ENCODE peak calls at places on chromosome 7, in ten cellular contexts. E is activated naive CD8-positive, alpha-beta T cell treated with anti-CD3 and anti-CD28 coated beads for 36 hours; R is nephron progenitor cell; F is left cardiac atrium; I is endothelial cell; Q is activated CD4-positive, alpha-beta T cell treated with anti-CD3 and anti-CD28 coated beads, Interleukin-2, amount 50 U/mL, for 1 hour; K is GM10248; H is activated effector memory CD4-positive, alpha-beta T cell treated with anti-CD3 and anti-CD28 coated beads, Interleukin-2, amount 50 U/mL, for 16 hours; A is stimulated activated CD4-positive, alpha-beta T cell treated with anti-CD3 and anti-CD28 coated beads, Interleukin-4, amount 100 ng/mL, for 24 hours; V is AG04449. N is an unnamed sample.
A peak's percentile ranks its signal among the peaks of the same experiment; 100 is the strongest.

GRCh38 chr7:8144856-8145255 is 117.1 kb downstream of the ICA1 start:
- DNase-seq in H (no peak), E (no peak), A (no peak), K (no peak), F (no peak), Q (no peak), I (no peak), V (no peak), R (no peak), N (no peak)

GRCh38 chr7:90584420-90584819 is 11.7 kb upstream of the CDK14 start:
- DNase-seq in I (no peak), E (no peak), V (no peak), A (no peak), H (no peak), Q (no peak), F (no peak), K (no peak), R (no peak), N (no peak)

GRCh38 chr7:134891262-134892001 is 94.9 kb upstream of the AGBL3 start:
- DNase-seq in F (peak; percentile 86), I (peak; percentile 64), Q (no peak), K (no peak), E (no peak), H (no peak), R (peak; percentile 69), A (no peak), V (no peak), N (peak; percentile 13)

GRCh38 chr7:96045919-96046318 is 273.6 kb downstream of the DYNC1I1 start:
- DNase-seq in F (no peak), E (no peak), R (no peak), I (no peak), A (no peak), H (no peak), Q (no peak), V (no peak), K (no peak), N (no peak)

GRCh38 chr7:34900891-34901493 is 136.3 kb downstream of the DPY19L1 start:
- DNase-seq in Q (no peak), F (no peak), H (no peak), V (no peak), A (no peak), R (no peak), I (no peak), K (peak; percentile 44), E (no peak), N (no peak)

GRCh38 chr7:125423444-125424155 is 494.0 kb upstream of the POT1 start:
- DNase-seq in Q (no peak), A (no peak), I (no peak), R (no peak), F (no peak), H (no peak), K (no peak), E (no peak), V (no peak), N (no peak)

GRCh38 chr7:26006421-26006820 is 145.6 kb upstream of the NFE2L3 start:
- DNase-seq in F (no peak), R (no peak), V (no peak), E (no peak), H (no peak), K (no peak), A (no peak), I (no peak), Q (no peak), N (no peak)

GRCh38 chr7:29194594-29195417 is at the start of gene CHN2:
- DNase-seq in Q (peak; percentile 22), E (peak; percentile 57), R (peak; percentile 72), I (peak; percentile 52), A (peak; percentile 14), K (peak; percentile 21), V (no peak), H (peak; percentile 77), F (peak; percentile 61), N (peak; percentile 82)

GRCh38 chr7:27199820-27200760 is at the start of gene HOXA13:
- DNase-seq in A (no peak), Q (no peak), R (peak; percentile 83), V (no peak), F (no peak), H (no peak), E (peak; percentile 52), I (no peak), K (no peak), N (peak; percentile 84)

GRCh38 chr7:30412810-30413504 is 65.6 kb downstream of the NOD1 start:
- DNase-seq in I (peak; percentile 35), V (peak; percentile 50), R (no peak), E (no peak), A (peak; percentile 14), Q (no peak), H (no peak), F (no peak), K (peak; percentile 48), N (no peak)

GRCh38 chr7:28586736-28587135 is 174.4 kb downstream of the CREB5 start:
- DNase-seq in E (no peak), K (no peak), I (no peak), A (no peak), R (no peak), Q (no peak), F (no peak), V (no peak), H (no peak), N (no peak)

GRCh38 chr7:90726623-90727022 is 130.5 kb downstream of the CDK14 start:
- DNase-seq in R (no peak), F (no peak), K (no peak), V (no peak), E (no peak), H (no peak), I (no peak), A (no peak), Q (no peak), N (no peak)

GRCh38 chr7:135853499-135853898 is 104.9 kb upstream of the FAM180A start:
- DNase-seq in E (no peak), A (no peak), I (no peak), V (no peak), K (no peak), R (no peak), Q (no peak), H (no peak), F (no peak), N (no peak)

GRCh38 chr7:73521636-73522080 is 435 bp downstream of the BAZ1B start:
- DNase-seq in K (peak; percentile 78), A (no peak), R (peak; percentile 64), F (no peak), I (peak; percentile 57), Q (no peak), E (no peak), V (no peak), H (no peak), N (no peak)

GRCh38 chr7:70596575-70596891 is 535.4 kb upstream of the GALNT17 start:
- DNase-seq in K (no peak), I (no peak), A (no peak), V (no peak), F (no peak), E (no peak), H (no peak), Q (no peak), R (no peak), N (no peak)

GRCh38 chr7:6446977-6447588 is 671 bp downstream of the DAGLB start:
- DNase-seq in Q (peak; percentile 16), V (peak; percentile 36), E (peak; percentile 30), A (peak; percentile 39), R (peak; percentile 23), H (peak; percentile 73), I (peak; percentile 31), F (peak; percentile 83), K (peak; percentile 45), N (peak; percentile 89)

GRCh38 chr7:55593515-55594318 is 21.4 kb upstream of the VOPP1 start:
- DNase-seq in I (peak; percentile 80), A (peak; percentile 79), R (peak; percentile 85), F (peak; percentile 70), H (peak; percentile 91), E (peak; percentile 66), V (no peak), K (peak; percentile 71), Q (peak; percentile 74), N (peak; percentile 88)

GRCh38 chr7:101816499-101817030 is 861 bp upstream of the CUX1 start:
- DNase-seq in A (no peak), H (peak; percentile 72), R (peak; percentile 70), F (peak; percentile 56), V (no peak), Q (no peak), E (peak; percentile 33), I (peak; percentile 62), K (peak; percentile 69), N (peak; percentile 45)

GRCh38 chr7:150399421-150399820 is 20.3 kb downstream of the ZNF775 start:
- DNase-seq in V (no peak), A (no peak), H (no peak), F (no peak), R (no peak), E (no peak), K (no peak), I (no peak), Q (no peak), N (peak; percentile 13)

GRCh38 chr7:1663243-1663642 is 6.8 kb upstream of the ELFN1 start:
- DNase-seq in I (no peak), R (no peak), H (peak; percentile 51), F (peak; percentile 10), E (no peak), A (no peak), K (no peak), Q (no peak), V (no peak), N (no peak)

GRCh38 chr7:44311561-44312495 is 13.6 kb downstream of the CAMK2B start:
- DNase-seq in Q (no peak), E (no peak), H (peak; percentile 52), F (no peak), I (no peak), R (no peak), K (no peak), V (no peak), A (no peak), N (no peak)

GRCh38 chr7:50953303-50953702 is 170.6 kb upstream of the GRB10 start:
- DNase-seq in E (no peak), F (no peak), R (no peak), A (no peak), H (no peak), I (no peak), K (no peak), V (no peak), Q (no peak), N (no peak)

GRCh38 chr7:134302120-134302519 is 14.6 kb downstream of the SLC35B4 start:
- DNase-seq in R (no peak), K (no peak), Q (no peak), H (no peak), F (no peak), V (no peak), E (no peak), I (no peak), A (no peak), N (no peak)

GRCh38 chr7:148500978-148501377 is 89.6 kb upstream of the C7orf33 start:
- DNase-seq in V (no peak), A (no peak), E (no peak), Q (no peak), F (no peak), K (no peak), R (no peak), H (no peak), I (no peak), N (no peak)

GRCh38 chr7:112550468-112551060 is 69.8 kb downstream of the LSMEM1 start:
- DNase-seq in H (no peak), E (peak; percentile 8), R (no peak), A (peak; percentile 41), V (peak; percentile 17), I (peak; percentile 50), Q (no peak), F (no peak), K (peak; percentile 57), N (no peak)

GRCh38 chr7:11212080-11212711 is 238.5 kb downstream of the PHF14 start:
- DNase-seq in A (peak; percentile 48), H (peak; percentile 70), F (peak; percentile 33), I (peak; percentile 49), V (peak; percentile 10), K (peak; percentile 39), R (peak; percentile 50), E (peak; percentile 14), Q (peak; percentile 20), N (no peak)

GRCh38 chr7:137846588-137847417 is at the start of gene DGKI:
- DNase-seq in F (peak; percentile 26), I (peak; percentile 30), E (peak; percentile 25), H (no peak), Q (no peak), A (no peak), K (peak; percentile 62), R (peak; percentile 66), V (no peak), N (no peak)

GRCh38 chr7:82677493-82677892 is 233.9 kb upstream of the CACNA2D1 start:
- DNase-seq in K (peak; percentile 15), Q (peak; percentile 8), A (peak; percentile 13), V (no peak), I (no peak), H (no peak), R (no peak), E (peak; percentile 56), F (no peak), N (no peak)

N was measured in left colon.